ENCODE peak calls at places on chromosomes 4 and X, in seven cellular contexts. N is heart right ventricle, I is suprapubic skin, C is left lung, K is sigmoid colon, Y is GM23338, P is GM23248. U is an unnamed sample.

GRCh38 chrX:65720580-65720979 is 53.1 kb downstream of the MSN start:
- DNase-seq in C (no peak), I (no peak), Y (no peak), N (peak; percentile 7), K (no peak), P (no peak), U (no peak)

GRCh38 chrX:63453571-63453970 is 102.4 kb upstream of the SPIN4 start:
- DNase-seq in Y (no peak), N (no peak), P (no peak), I (no peak), K (no peak), C (no peak), U (no peak)

GRCh38 chr4:23305026-23305425 is 584.8 kb downstream of the PPARGC1A start:
- DNase-seq in Y (no peak), P (no peak), K (no peak), C (no peak), N (no peak), I (no peak), U (no peak)

GRCh38 chrX:23673108-23673507 is 5.8 kb downstream of the PRDX4 start:
- DNase-seq in C (no peak), N (no peak), I (no peak), K (no peak), Y (no peak), P (no peak), U (no peak)

GRCh38 chrX:154595559-154595958 is 10.6 kb downstream of the CTAG1A start:
- DNase-seq in K (no peak), N (no peak), Y (no peak), C (no peak), I (no peak), P (no peak), U (no peak)

GRCh38 chr4:130183096-130183495 is 1087.1 kb downstream of the C4orf33 start:
- DNase-seq in N (no peak), K (no peak), Y (no peak), C (no peak), P (no peak), I (no peak), U (no peak)

GRCh38 chr4:180521181-180521580 is 1722.0 kb upstream of the TENM3 start:
- DNase-seq in N (no peak), I (no peak), P (no peak), C (no peak), Y (no peak), K (no peak), U (no peak)

GRCh38 chrX:45070116-45071007 is 130.3 kb downstream of the DIPK2B start:
- DNase-seq in N (peak; percentile 8), Y (peak; percentile 41), I (no peak), C (no peak), P (peak; percentile 52), K (no peak), U (no peak)

GRCh38 chrX:152154050-152154449 is 15.7 kb upstream of the MAGEA10 start:
- DNase-seq in N (no peak), K (no peak), Y (no peak), I (no peak), P (no peak), C (no peak), U (no peak)

GRCh38 chrX:46268429-46268828 is 276.8 kb downstream of the ZNF674 start:
- DNase-seq in C (no peak), Y (no peak), K (no peak), P (peak; percentile 48), N (no peak), I (no peak), U (no peak)

GRCh38 chrX:101291204-101291603 is at the start of gene TAF7L:
- DNase-seq in Y (peak; percentile 33), I (no peak), C (peak; percentile 54), K (no peak), N (no peak), P (peak; percentile 29), U (no peak)

GRCh38 chrX:48022100-48022499 is 15.3 kb downstream of the SPACA5 start:
- DNase-seq in K (no peak), P (no peak), I (no peak), Y (no peak), C (no peak), N (no peak), U (no peak)

GRCh38 chr4:142278171-142278570 is 567.9 kb downstream of the INPP4B start:
- DNase-seq in P (peak; percentile 29), I (no peak), Y (no peak), N (no peak), K (no peak), C (no peak), U (no peak)

GRCh38 chrX:77622672-77623071 is 163.3 kb downstream of the ATRX start:
- DNase-seq in Y (no peak), K (no peak), I (no peak), N (no peak), C (no peak), P (no peak), U (no peak)

GRCh38 chr4:75344915-75345314 is 169.3 kb downstream of the RCHY1 start:
- DNase-seq in Y (no peak), P (peak; percentile 54), C (no peak), I (no peak), K (no peak), N (no peak), U (no peak)

GRCh38 chr4:51831133-51831532 is 11.8 kb upstream of the DCUN1D4 start:
- DNase-seq in N (peak; percentile 54), K (peak; percentile 69), P (peak; percentile 68), C (peak; percentile 56), I (no peak), Y (peak; percentile 83), U (no peak)

GRCh38 chrX:109270580-109271484 is 211.1 kb downstream of the GUCY2F start:
- DNase-seq in Y (no peak), N (no peak), C (no peak), K (no peak), P (peak; percentile 12), I (no peak), U (no peak)

GRCh38 chr4:51842167-51842553 is 793 bp upstream of the DCUN1D4 start:
- DNase-seq in I (no peak), Y (no peak), P (peak; percentile 57), N (peak; percentile 8), K (peak; percentile 72), C (peak; percentile 77), U (no peak)

GRCh38 chrX:101602077-101602476 is 15.7 kb downstream of the ARMCX6 start:
- DNase-seq in P (peak; percentile 73), N (no peak), C (no peak), I (no peak), K (no peak), Y (no peak), U (no peak)

GRCh38 chr4:123536225-123536624 is 139.6 kb downstream of the SPRY1 start:
- DNase-seq in K (no peak), N (no peak), I (no peak), Y (no peak), P (no peak), C (no peak), U (no peak)

GRCh38 chrX:63958134-63958865 is 173.3 kb upstream of the ARHGEF9 start:
- DNase-seq in K (no peak), C (no peak), Y (no peak), N (no peak), I (no peak), P (no peak), U (no peak)

GRCh38 chrX:11438767-11439166 is 145.6 kb downstream of the AMELX start:
- DNase-seq in N (no peak), K (no peak), I (no peak), Y (no peak), P (peak; percentile 30), C (no peak), U (no peak)
- H3K4me3 ChIP-seq in N (no peak overlapping the region), K (no peak overlapping the region), I (no peak overlapping the region), Y (no peak overlapping the region), P (peak overlapping the region; percentile 13), C (no peak overlapping the region), U (no peak overlapping the region)

DNA sequence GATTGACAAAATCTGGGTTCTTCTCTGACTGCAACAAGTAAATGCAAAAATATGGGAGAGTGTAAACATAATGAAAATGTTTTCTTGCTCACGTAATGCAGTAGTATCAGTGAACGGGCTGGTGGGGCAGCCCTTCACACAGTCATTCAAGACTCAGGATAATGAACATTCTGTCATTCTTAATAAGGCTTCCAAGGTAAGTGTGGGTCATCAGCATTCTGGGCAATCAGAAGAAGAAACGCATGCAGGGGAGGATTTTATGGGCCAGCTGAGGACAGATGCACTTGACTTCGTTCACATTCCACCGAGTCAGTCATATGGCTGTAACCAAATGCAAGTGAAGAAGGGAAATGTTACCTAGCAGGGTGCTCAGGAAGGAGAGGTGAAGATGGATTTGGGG is 67.9 kb upstream of the MAP9 start:
- DNase-seq in N (no peak), Y (no peak), C (no peak), P (no peak), K (no peak), I (no peak), U (no peak)
- H3K27ac ChIP-seq in N (no peak overlapping the region), Y (no peak overlapping the region), C (no peak overlapping the region), P (no peak overlapping the region), K (no peak overlapping the region), I (no peak overlapping the region), U (no peak overlapping the region)

DNA sequence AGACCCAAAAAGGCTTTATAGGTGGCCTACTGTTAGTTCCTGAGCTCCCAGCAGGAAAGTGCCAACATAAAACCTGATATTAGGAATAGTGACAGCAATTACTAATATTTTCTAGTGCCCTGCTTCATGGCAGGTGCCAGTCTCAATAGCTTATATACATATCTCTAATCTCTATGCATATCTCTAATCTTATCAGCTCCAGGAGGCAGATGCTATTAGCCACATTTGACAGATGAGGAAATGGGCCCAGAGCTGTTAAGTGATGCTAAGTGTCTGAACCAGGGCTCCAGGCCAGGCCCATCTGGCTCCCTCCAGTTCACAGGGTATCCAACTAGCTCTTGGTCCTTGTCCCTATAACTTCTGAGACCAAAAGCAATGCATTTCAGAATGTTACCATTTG is 142.5 kb downstream of the CHIC2 start:
- DNase-seq in I (no peak), C (no peak), Y (no peak), P (no peak), N (no peak), K (no peak), U (no peak)
- H3K4me1 ChIP-seq in I (peaks cover 17% of the 10 kb centered on the region), C (peaks cover 30% of the 10 kb centered on the region), Y (peaks cover 8% of the 10 kb centered on the region), P (peaks cover 19% of the 10 kb centered on the region), N (no peaks in the 10 kb centered on the region), K (no peaks in the 10 kb centered on the region), U (peaks cover 2% of the 10 kb centered on the region)

GRCh38 chr4:106315968-106316772 is at the start of the genes AIMP1 and TBCK:
- DNase-seq in P (peak; percentile 96), K (peak; percentile 93), C (peak; percentile 92), I (peak; percentile 94), N (peak; percentile 93), Y (peak; percentile 94), U (peak; percentile 72)

GRCh38 chr4:106316773-106317409 is 541 bp downstream of the AIMP1 start:
- DNase-seq in Y (no peak), N (no peak), K (no peak), C (no peak), I (no peak), P (peak; percentile 34), U (no peak)

GRCh38 chr4:106312997-106313522 is 2.9 kb downstream of the TBCK start:
- DNase-seq in P (no peak), Y (no peak), I (no peak), N (no peak), K (no peak), C (no peak), U (no peak)

GRCh38 chr4:106315476-106315967 is 487 bp downstream of the TBCK start:
- DNase-seq in C (no peak), N (no peak), Y (no peak), P (peak; percentile 86), I (no peak), K (no peak), U (no peak)

DNA sequence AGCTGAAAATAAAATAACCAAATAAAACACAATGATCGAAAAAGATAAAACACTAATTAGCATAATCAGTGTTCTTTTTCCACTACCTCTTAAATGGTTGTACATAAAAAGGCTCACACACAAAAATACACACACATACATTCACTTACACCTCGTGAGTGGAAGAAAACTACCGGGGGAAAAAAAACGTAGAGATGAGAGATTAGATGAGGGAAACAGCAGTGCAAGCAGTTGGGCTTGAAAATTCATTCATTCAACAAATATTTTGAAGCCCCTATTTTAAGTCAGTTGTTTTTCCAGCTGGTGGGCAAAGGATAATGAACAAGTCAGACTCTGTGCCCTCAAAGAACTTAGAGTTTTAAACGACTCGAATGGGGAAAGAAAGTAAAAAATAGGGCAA is 1.0 kb downstream of the TBCK start:
- DNase-seq in Y (no peak), I (no peak), P (no peak), N (no peak), K (no peak), C (no peak), U (no peak)
- H3K4me3 ChIP-seq in Y (peak overlapping the region; percentile 80), I (peak overlapping the region; percentile 81), P (peak overlapping the region; percentile 93), N (no peak overlapping the region), K (peak overlapping the region; percentile 79), C (peak overlapping the region; percentile 61), U (no peak overlapping the region)

U was measured in iPS DF 6.9.